ENCODE peak calls at places on chromosomes 12 and 14, in six cellular contexts. B is uterus; M is hepatic stellate cell; D is left cardiac atrium; I is naive thymus-derived CD8-positive, alpha-beta T cell; G is anterior cingulate cortex. T is an unnamed sample.

GRCh38 chr12:122836027-122836921 is 1.0 kb downstream of the HIP1R start:
- DNase-seq in B (no peak), M (peak), D (no peak), I (peak), G (no peak), T (no peak)

GRCh38 chr14:81970307-81970706 is 436.7 kb upstream of the SEL1L start:
- DNase-seq in I (no peak), D (no peak), B (no peak), M (no peak), G (no peak), T (no peak)

GRCh38 chr12:47080725-47081502 is 1.2 kb upstream of the AMIGO2 start:
- DNase-seq in B (peak), D (peak), I (peak), G (no peak), M (no peak), T (peak)

GRCh38 chr14:87332001-87332400 is 661.0 kb downstream of the GALC start:
- DNase-seq in G (no peak), I (no peak), B (no peak), D (no peak), M (no peak), T (no peak)

GRCh38 chr12:107223816-107224215 is 130.5 kb upstream of the CRY1 start:
- DNase-seq in G (no peak), I (no peak), M (no peak), D (no peak), B (no peak), T (no peak)

GRCh38 chr12:55937956-55938355 is 7.0 kb downstream of the DGKA start:
- DNase-seq in M (no peak), G (no peak), I (no peak), D (no peak), B (no peak), T (no peak)

GRCh38 chr12:100955139-100955538 is 160.6 kb downstream of the ANO4 start:
- DNase-seq in D (no peak), G (no peak), M (no peak), I (no peak), B (no peak), T (no peak)

GRCh38 chr12:96846313-96846712 is 60.7 kb upstream of the NEDD1 start:
- DNase-seq in I (no peak), B (no peak), G (no peak), M (no peak), D (no peak), T (no peak)

GRCh38 chr12:51322452-51322851 is 1.5 kb downstream of the BIN2 start:
- DNase-seq in B (no peak), D (no peak), I (no peak), M (no peak), G (no peak), T (no peak)

GRCh38 chr12:68932123-68932700 is 759 bp downstream of the CPM start:
- DNase-seq in G (no peak), B (no peak), D (no peak), I (no peak), M (no peak), T (no peak)

GRCh38 chr12:25295361-25295760 is 44.6 kb upstream of the KRAS start:
- DNase-seq in I (no peak), M (no peak), D (no peak), G (no peak), B (no peak), T (no peak)

GRCh38 chr12:2248901-2249381 is 196.2 kb downstream of the CACNA1C start:
- DNase-seq in I (no peak), B (no peak), G (no peak), D (no peak), M (peak), T (no peak)

GRCh38 chr14:105974902-105975301 is 448.5 kb downstream of the TMEM121 start:
- DNase-seq in M (no peak), B (no peak), G (no peak), I (peak), D (no peak), T (peak)

GRCh38 chr12:120538281-120539156 is 4.4 kb downstream of the RNF10 start:
- DNase-seq in B (peak), D (peak), G (no peak), I (no peak), M (peak), T (no peak)

GRCh38 chr12:54933381-54933780 is 51.2 kb downstream of the TESPA1 start:
- DNase-seq in D (no peak), B (no peak), I (no peak), M (no peak), G (no peak), T (no peak)